ENCODE peak calls at places on chromosomes 3 and 15, in six cellular contexts. One of them, this sample, is unnamed.

GRCh38 chr15:52673312-52673711 is 5.9 kb downstream of the ATOSA start:
- DNase-seq in mucosa of descending colon: no peak
- DNase-seq in tibial nerve: no peak
- DNase-seq in effector memory CD4-positive, alpha-beta T cell: no peak
- DNase-seq in right atrium auricular region: no peak
- DNase-seq in CD8-positive, alpha-beta T cell: no peak
- DNase-seq in this sample: no peak

GRCh38 chr3:66498718-66499611 is 1.9 kb downstream of the LRIG1 start:
- DNase-seq in right atrium auricular region: no peak
- DNase-seq in tibial nerve: no peak
- DNase-seq in effector memory CD4-positive, alpha-beta T cell: no peak
- DNase-seq in mucosa of descending colon: no peak
- DNase-seq in CD8-positive, alpha-beta T cell: no peak
- DNase-seq in this sample: no peak

GRCh38 chr3:32109256-32109655 is 2.8 kb downstream of the GPD1L start:
- DNase-seq in tibial nerve: peak; percentile 85
- DNase-seq in CD8-positive, alpha-beta T cell: no peak
- DNase-seq in effector memory CD4-positive, alpha-beta T cell: no peak
- DNase-seq in right atrium auricular region: peak; percentile 86
- DNase-seq in mucosa of descending colon: peak; percentile 80
- DNase-seq in this sample: peak; percentile 93

GRCh38 chr3:10946526-10946925 is 46.0 kb upstream of the SLC6A1 start:
- DNase-seq in mucosa of descending colon: no peak
- DNase-seq in right atrium auricular region: no peak
- DNase-seq in effector memory CD4-positive, alpha-beta T cell: no peak
- DNase-seq in CD8-positive, alpha-beta T cell: no peak
- DNase-seq in tibial nerve: no peak
- DNase-seq in this sample: no peak

GRCh38 chr15:35741881-35742280 is 195.9 kb upstream of the DPH6 start:
- DNase-seq in CD8-positive, alpha-beta T cell: no peak
- DNase-seq in right atrium auricular region: no peak
- DNase-seq in mucosa of descending colon: no peak
- DNase-seq in tibial nerve: no peak
- DNase-seq in effector memory CD4-positive, alpha-beta T cell: no peak
- DNase-seq in this sample: no peak

GRCh38 chr15:55856506-55856905 is 113.6 kb upstream of the PRTG start:
- DNase-seq in tibial nerve: no peak
- DNase-seq in effector memory CD4-positive, alpha-beta T cell: no peak
- DNase-seq in right atrium auricular region: no peak
- DNase-seq in CD8-positive, alpha-beta T cell: no peak
- DNase-seq in mucosa of descending colon: no peak
- DNase-seq in this sample: no peak

GRCh38 chr3:13812039-13812438 is 67.8 kb downstream of the WNT7A start:
- DNase-seq in tibial nerve: no peak
- DNase-seq in right atrium auricular region: no peak
- DNase-seq in CD8-positive, alpha-beta T cell: no peak
- DNase-seq in effector memory CD4-positive, alpha-beta T cell: no peak
- DNase-seq in mucosa of descending colon: no peak
- DNase-seq in this sample: no peak

GRCh38 chr15:83654379-83655236 is 685 bp downstream of the ADAMTSL3 start:
- DNase-seq in CD8-positive, alpha-beta T cell: no peak
- DNase-seq in effector memory CD4-positive, alpha-beta T cell: no peak
- DNase-seq in right atrium auricular region: no peak
- DNase-seq in tibial nerve: no peak
- DNase-seq in mucosa of descending colon: no peak
- DNase-seq in this sample: no peak

GRCh38 chr3:71585891-71586809 is 2.6 kb upstream of the FOXP1 start:
- DNase-seq in mucosa of descending colon: no peak
- DNase-seq in right atrium auricular region: no peak
- DNase-seq in CD8-positive, alpha-beta T cell: no peak
- DNase-seq in tibial nerve: no peak
- DNase-seq in effector memory CD4-positive, alpha-beta T cell: no peak
- DNase-seq in this sample: no peak

GRCh38 chr3:188807002-188807401 is 364.8 kb upstream of the TPRG1 start:
- DNase-seq in CD8-positive, alpha-beta T cell: no peak
- DNase-seq in tibial nerve: no peak
- DNase-seq in mucosa of descending colon: no peak
- DNase-seq in effector memory CD4-positive, alpha-beta T cell: no peak
- DNase-seq in right atrium auricular region: no peak
- DNase-seq in this sample: no peak

GRCh38 chr3:149507491-149508324 is 33.2 kb downstream of the TM4SF4 start:
- DNase-seq in CD8-positive, alpha-beta T cell: no peak
- DNase-seq in mucosa of descending colon: no peak
- DNase-seq in effector memory CD4-positive, alpha-beta T cell: no peak
- DNase-seq in tibial nerve: no peak
- DNase-seq in right atrium auricular region: no peak
- DNase-seq in this sample: peak; percentile 33

GRCh38 chr15:68408971-68409370 is 23.0 kb downstream of the ITGA11 start:
- DNase-seq in CD8-positive, alpha-beta T cell: no peak
- DNase-seq in effector memory CD4-positive, alpha-beta T cell: no peak
- DNase-seq in mucosa of descending colon: no peak
- DNase-seq in right atrium auricular region: peak; percentile 50
- DNase-seq in tibial nerve: no peak
- DNase-seq in this sample: no peak

GRCh38 chr3:66367979-66368378 is 132.8 kb downstream of the LRIG1 start:
- DNase-seq in right atrium auricular region: no peak
- DNase-seq in CD8-positive, alpha-beta T cell: no peak
- DNase-seq in mucosa of descending colon: no peak
- DNase-seq in effector memory CD4-positive, alpha-beta T cell: no peak
- DNase-seq in tibial nerve: no peak
- DNase-seq in this sample: no peak

GRCh38 chr3:147620906-147621305 is 211.7 kb downstream of the ZIC1 start:
- DNase-seq in right atrium auricular region: no peak
- DNase-seq in tibial nerve: no peak
- DNase-seq in mucosa of descending colon: no peak
- DNase-seq in effector memory CD4-positive, alpha-beta T cell: no peak
- DNase-seq in CD8-positive, alpha-beta T cell: no peak
- DNase-seq in this sample: no peak

GRCh38 chr3:101567528-101568317 is 6.1 kb downstream of the TRMT10C start:
- DNase-seq in effector memory CD4-positive, alpha-beta T cell: no peak
- DNase-seq in CD8-positive, alpha-beta T cell: no peak
- DNase-seq in tibial nerve: no peak
- DNase-seq in right atrium auricular region: no peak
- DNase-seq in mucosa of descending colon: no peak
- DNase-seq in this sample: no peak

GRCh38 chr3:185151959-185152432 is 864 bp downstream of the C3orf70 start:
- DNase-seq in right atrium auricular region: no peak
- DNase-seq in tibial nerve: peak; percentile 21
- DNase-seq in mucosa of descending colon: no peak
- DNase-seq in effector memory CD4-positive, alpha-beta T cell: no peak
- DNase-seq in CD8-positive, alpha-beta T cell: no peak
- DNase-seq in this sample: peak; percentile 12
- H3K9me3 ChIP-seq in right atrium auricular region: no peaks in the 10 kb centered on the region
- H3K9me3 ChIP-seq in tibial nerve: no peaks in the 10 kb centered on the region
- H3K9me3 ChIP-seq in mucosa of descending colon: no peaks in the 10 kb centered on the region
- H3K9me3 ChIP-seq in effector memory CD4-positive, alpha-beta T cell: no peaks in the 10 kb centered on the region
- H3K9me3 ChIP-seq in CD8-positive, alpha-beta T cell: no peaks in the 10 kb centered on the region
- H3K9me3 ChIP-seq in this sample: no peaks in the 10 kb centered on the region

GRCh38 chr3:128929364-128929763 is 49.9 kb downstream of the ACAD9 start:
- DNase-seq in effector memory CD4-positive, alpha-beta T cell: no peak
- DNase-seq in CD8-positive, alpha-beta T cell: no peak
- DNase-seq in tibial nerve: no peak
- DNase-seq in right atrium auricular region: no peak
- DNase-seq in mucosa of descending colon: no peak
- DNase-seq in this sample: no peak

GRCh38 chr3:128919988-128920387 is 40.6 kb downstream of the ACAD9 start:
- DNase-seq in tibial nerve: no peak
- DNase-seq in mucosa of descending colon: no peak
- DNase-seq in right atrium auricular region: no peak
- DNase-seq in effector memory CD4-positive, alpha-beta T cell: no peak
- DNase-seq in CD8-positive, alpha-beta T cell: no peak
- DNase-seq in this sample: no peak

GRCh38 chr3:128922804-128923459 is 43.5 kb downstream of the ACAD9 start:
- DNase-seq in effector memory CD4-positive, alpha-beta T cell: no peak
- DNase-seq in CD8-positive, alpha-beta T cell: peak; percentile 16
- DNase-seq in right atrium auricular region: no peak
- DNase-seq in mucosa of descending colon: no peak
- DNase-seq in tibial nerve: no peak
- DNase-seq in this sample: no peak

DNA sequence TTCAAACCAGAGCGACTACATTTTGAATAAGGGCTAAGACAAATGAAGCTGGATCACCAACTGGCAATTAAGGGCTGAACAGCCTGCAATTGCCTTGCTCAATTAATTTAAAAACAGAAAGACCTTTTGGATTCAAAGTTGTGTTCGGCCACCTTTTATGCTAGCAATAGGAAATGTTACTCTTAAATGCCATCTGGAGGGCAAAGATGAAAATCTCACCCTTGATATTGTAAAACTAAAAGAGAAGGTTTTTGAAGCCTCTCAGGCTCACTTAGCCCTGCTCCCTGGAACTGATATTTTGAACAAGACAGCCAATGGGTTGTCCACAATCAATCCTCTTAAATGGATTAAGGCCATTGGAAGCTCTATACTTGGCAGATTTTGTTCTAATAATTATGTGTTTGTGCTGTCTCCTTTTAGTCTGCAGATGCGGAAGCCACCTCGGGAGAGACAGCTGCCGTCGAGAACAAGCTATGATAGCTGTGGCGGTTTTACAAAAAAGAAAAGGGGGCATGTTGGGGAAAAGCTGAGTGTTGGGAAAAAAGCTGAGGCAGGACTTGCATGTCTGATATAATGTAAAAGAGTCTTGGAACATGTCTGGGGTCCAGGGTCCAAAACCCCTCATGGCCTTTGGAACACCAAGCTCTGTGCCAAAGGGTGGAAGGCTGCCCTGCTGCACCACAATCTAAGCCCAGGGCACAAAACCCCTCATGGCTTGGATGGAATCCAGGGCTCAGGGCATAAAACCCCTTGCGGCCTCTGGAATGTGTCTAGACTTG is 44.4 kb downstream of the ACAD9 start:
- DNase-seq in right atrium auricular region: no peak
- DNase-seq in effector memory CD4-positive, alpha-beta T cell: no peak
- DNase-seq in mucosa of descending colon: no peak
- DNase-seq in CD8-positive, alpha-beta T cell: no peak
- DNase-seq in tibial nerve: no peak
- DNase-seq in this sample: no peak
- H3K9me3 ChIP-seq in right atrium auricular region: no peaks in the 10 kb centered on the region
- H3K9me3 ChIP-seq in effector memory CD4-positive, alpha-beta T cell: no peaks in the 10 kb centered on the region
- H3K9me3 ChIP-seq in mucosa of descending colon: peaks cover 35% of the 10 kb centered on the region
- H3K9me3 ChIP-seq in CD8-positive, alpha-beta T cell: no peaks in the 10 kb centered on the region
- H3K9me3 ChIP-seq in tibial nerve: no peaks in the 10 kb centered on the region
- H3K9me3 ChIP-seq in this sample: no peaks in the 10 kb centered on the region

GRCh38 chr3:193711523-193711963 is 118.5 kb downstream of the OPA1 start:
- DNase-seq in CD8-positive, alpha-beta T cell: no peak
- DNase-seq in mucosa of descending colon: no peak
- DNase-seq in tibial nerve: no peak
- DNase-seq in right atrium auricular region: no peak
- DNase-seq in effector memory CD4-positive, alpha-beta T cell: no peak
- DNase-seq in this sample: no peak

GRCh38 chr3:193711964-193712598 is 119.1 kb downstream of the OPA1 start:
- DNase-seq in mucosa of descending colon: no peak
- DNase-seq in right atrium auricular region: no peak
- DNase-seq in CD8-positive, alpha-beta T cell: no peak
- DNase-seq in effector memory CD4-positive, alpha-beta T cell: no peak
- DNase-seq in tibial nerve: no peak
- DNase-seq in this sample: no peak

GRCh38 chr3:193716155-193716554 is 123.1 kb downstream of the OPA1 start:
- DNase-seq in CD8-positive, alpha-beta T cell: no peak
- DNase-seq in effector memory CD4-positive, alpha-beta T cell: no peak
- DNase-seq in mucosa of descending colon: no peak
- DNase-seq in right atrium auricular region: no peak
- DNase-seq in tibial nerve: no peak
- DNase-seq in this sample: no peak

GRCh38 chr3:193712938-193713337 is 119.9 kb downstream of the OPA1 start:
- DNase-seq in effector memory CD4-positive, alpha-beta T cell: no peak
- DNase-seq in tibial nerve: no peak
- DNase-seq in right atrium auricular region: no peak
- DNase-seq in CD8-positive, alpha-beta T cell: no peak
- DNase-seq in mucosa of descending colon: no peak
- DNase-seq in this sample: no peak

DNA sequence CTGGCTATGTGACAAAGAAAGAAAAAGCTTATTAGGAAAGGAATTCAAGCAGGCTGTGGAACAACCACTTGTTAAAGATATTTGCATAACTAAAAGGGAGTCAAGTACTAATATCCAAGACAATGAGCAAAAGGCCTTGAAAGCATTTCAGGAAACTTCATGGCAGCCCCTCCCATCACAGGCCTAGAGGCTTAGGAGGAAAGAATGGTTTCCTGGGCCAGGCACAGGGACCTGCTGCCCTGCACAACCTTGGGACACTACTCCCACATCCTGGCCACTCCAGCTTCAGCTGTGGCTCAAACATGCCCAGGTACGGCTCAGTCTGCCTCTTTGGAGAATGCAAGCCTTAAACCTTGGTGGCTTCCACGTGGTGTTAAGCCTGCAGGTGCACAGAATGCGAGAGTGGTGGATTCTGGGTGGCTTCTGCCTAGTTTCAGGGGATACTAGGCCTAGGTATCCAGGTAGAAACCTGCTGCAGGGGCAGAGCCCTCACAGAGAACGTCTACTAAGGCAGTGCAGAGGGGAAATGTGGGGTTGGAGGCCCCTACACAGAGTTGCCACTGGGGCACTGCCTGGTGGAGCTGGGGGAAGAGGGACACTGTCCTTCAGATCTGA is 121.6 kb downstream of the OPA1 start:
- DNase-seq in right atrium auricular region: no peak
- DNase-seq in CD8-positive, alpha-beta T cell: no peak
- DNase-seq in mucosa of descending colon: no peak
- DNase-seq in tibial nerve: no peak
- DNase-seq in effector memory CD4-positive, alpha-beta T cell: no peak
- DNase-seq in this sample: no peak
- H3K9me3 ChIP-seq in right atrium auricular region: no peaks in the 10 kb centered on the region
- H3K9me3 ChIP-seq in CD8-positive, alpha-beta T cell: peaks cover 5% of the 10 kb centered on the region
- H3K9me3 ChIP-seq in mucosa of descending colon: peaks cover 12% of the 10 kb centered on the region
- H3K9me3 ChIP-seq in tibial nerve: peaks cover 4% of the 10 kb centered on the region
- H3K9me3 ChIP-seq in effector memory CD4-positive, alpha-beta T cell: peaks cover 7% of the 10 kb centered on the region
- H3K9me3 ChIP-seq in this sample: peaks cover 5% of the 10 kb centered on the region

GRCh38 chr15:25241241-25241801 is 197.5 kb downstream of the UBE3A start:
- DNase-seq in CD8-positive, alpha-beta T cell: no peak
- DNase-seq in mucosa of descending colon: peak; percentile 22
- DNase-seq in tibial nerve: no peak
- DNase-seq in effector memory CD4-positive, alpha-beta T cell: no peak
- DNase-seq in right atrium auricular region: no peak
- DNase-seq in this sample: no peak
- H3K9me3 ChIP-seq in CD8-positive, alpha-beta T cell: no peaks in the 10 kb centered on the region
- H3K9me3 ChIP-seq in mucosa of descending colon: peaks cover 95% of the 10 kb centered on the region
- H3K9me3 ChIP-seq in tibial nerve: no peaks in the 10 kb centered on the region
- H3K9me3 ChIP-seq in effector memory CD4-positive, alpha-beta T cell: no peaks in the 10 kb centered on the region
- H3K9me3 ChIP-seq in right atrium auricular region: no peaks in the 10 kb centered on the region
- H3K9me3 ChIP-seq in this sample: no peaks in the 10 kb centered on the region

DNA sequence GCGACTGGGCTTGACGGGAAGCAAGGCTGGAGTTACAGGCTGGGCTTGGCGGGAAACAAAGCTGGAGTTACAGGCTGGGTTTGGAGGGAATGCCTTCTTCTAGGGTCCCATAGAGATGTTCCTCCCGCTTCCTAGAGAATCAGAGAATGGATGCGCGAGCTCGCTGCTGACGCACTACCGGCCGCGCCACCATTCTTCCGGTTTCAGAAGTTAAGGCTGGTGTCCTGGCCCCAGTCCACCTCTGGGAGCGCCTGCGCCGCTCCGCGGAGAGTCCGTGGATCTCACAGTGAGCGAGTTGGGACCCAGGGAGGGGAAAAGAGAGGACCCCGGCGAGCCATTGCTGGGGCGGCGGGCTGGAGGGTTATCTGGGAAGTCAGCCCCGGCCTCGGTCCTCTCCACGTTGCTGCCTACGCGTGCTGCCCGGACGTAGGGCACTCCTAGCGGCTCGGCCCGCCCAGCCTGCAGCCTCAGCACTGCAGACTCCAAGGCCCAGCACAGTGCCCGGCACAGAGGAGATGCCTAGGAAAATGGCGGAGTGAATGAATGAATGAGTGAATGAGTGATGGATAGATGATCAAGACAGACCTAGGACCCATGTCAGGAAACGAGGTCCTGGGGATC is at the start of gene ZNF502:
- DNase-seq in mucosa of descending colon: peak; percentile 87
- DNase-seq in CD8-positive, alpha-beta T cell: peak; percentile 6
- DNase-seq in tibial nerve: peak; percentile 78
- DNase-seq in effector memory CD4-positive, alpha-beta T cell: peak; percentile 20
- DNase-seq in right atrium auricular region: peak; percentile 88
- DNase-seq in this sample: peak; percentile 60
- H3K9me3 ChIP-seq in mucosa of descending colon: peaks cover 42% of the 10 kb centered on the region
- H3K9me3 ChIP-seq in CD8-positive, alpha-beta T cell: peaks cover 17% of the 10 kb centered on the region
- H3K9me3 ChIP-seq in tibial nerve: peaks cover 40% of the 10 kb centered on the region
- H3K9me3 ChIP-seq in effector memory CD4-positive, alpha-beta T cell: peaks cover 2% of the 10 kb centered on the region
- H3K9me3 ChIP-seq in right atrium auricular region: peaks cover 5% of the 10 kb centered on the region
- H3K9me3 ChIP-seq in this sample: no peaks in the 10 kb centered on the region